ENCODE peak calls at places on chromosomes 13 and 19, in nine cellular contexts. One of them, this sample, is unnamed.

GRCh38 chr13:57044910-57045309 is 95.8 kb upstream of the PRR20A start:
- DNase-seq in cardiac muscle cell: no peak
- DNase-seq in testis: no peak
- DNase-seq in vagina: no peak
- DNase-seq in neural progenitor cell: no peak
- DNase-seq in adipocyte: no peak
- DNase-seq in heart left ventricle: no peak
- DNase-seq in lung: no peak
- DNase-seq in thoracic aorta: no peak
- DNase-seq in this sample: no peak

GRCh38 chr13:21569686-21570085 is 34.3 kb downstream of the MICU2 start:
- DNase-seq in cardiac muscle cell: no peak
- DNase-seq in lung: no peak
- DNase-seq in heart left ventricle: no peak
- DNase-seq in thoracic aorta: no peak
- DNase-seq in testis: no peak
- DNase-seq in neural progenitor cell: no peak
- DNase-seq in adipocyte: no peak
- DNase-seq in vagina: no peak
- DNase-seq in this sample: no peak

GRCh38 chr19:29260477-29261317 is 47.7 kb upstream of the UQCRFS1 start:
- DNase-seq in cardiac muscle cell: peak; percentile 40
- DNase-seq in vagina: no peak
- DNase-seq in adipocyte: peak; percentile 4
- DNase-seq in testis: peak; percentile 60
- DNase-seq in lung: no peak
- DNase-seq in thoracic aorta: no peak
- DNase-seq in neural progenitor cell: peak; percentile 74
- DNase-seq in heart left ventricle: no peak
- DNase-seq in this sample: peak; percentile 14

GRCh38 chr19:12866416-12867119 is 14.7 kb downstream of the DNASE2 start:
- DNase-seq in heart left ventricle: no peak
- DNase-seq in adipocyte: no peak
- DNase-seq in neural progenitor cell: peak; percentile 20
- DNase-seq in vagina: no peak
- DNase-seq in cardiac muscle cell: no peak
- DNase-seq in lung: no peak
- DNase-seq in thoracic aorta: no peak
- DNase-seq in testis: no peak
- DNase-seq in this sample: no peak

GRCh38 chr13:37657134-37657533 is 58.6 kb upstream of the POSTN start:
- DNase-seq in neural progenitor cell: no peak
- DNase-seq in thoracic aorta: no peak
- DNase-seq in adipocyte: peak; percentile 31
- DNase-seq in heart left ventricle: no peak
- DNase-seq in vagina: no peak
- DNase-seq in lung: no peak
- DNase-seq in cardiac muscle cell: peak; percentile 36
- DNase-seq in testis: no peak
- DNase-seq in this sample: no peak

GRCh38 chr13:66887088-66887487 is 343.0 kb downstream of the PCDH9 start:
- DNase-seq in thoracic aorta: no peak
- DNase-seq in neural progenitor cell: no peak
- DNase-seq in lung: no peak
- DNase-seq in adipocyte: no peak
- DNase-seq in vagina: no peak
- DNase-seq in testis: no peak
- DNase-seq in heart left ventricle: no peak
- DNase-seq in cardiac muscle cell: peak; percentile 65
- DNase-seq in this sample: no peak

GRCh38 chr13:32211788-32212187 is 103.4 kb downstream of the ZAR1L start:
- DNase-seq in thoracic aorta: no peak
- DNase-seq in testis: no peak
- DNase-seq in heart left ventricle: no peak
- DNase-seq in vagina: no peak
- DNase-seq in adipocyte: peak; percentile 83
- DNase-seq in neural progenitor cell: no peak
- DNase-seq in lung: no peak
- DNase-seq in cardiac muscle cell: peak; percentile 86
- DNase-seq in this sample: no peak

GRCh38 chr19:4295972-4296771 is 6.0 kb downstream of the TMIGD2 start:
- DNase-seq in thoracic aorta: no peak
- DNase-seq in testis: no peak
- DNase-seq in heart left ventricle: no peak
- DNase-seq in adipocyte: no peak
- DNase-seq in cardiac muscle cell: peak; percentile 45
- DNase-seq in neural progenitor cell: no peak
- DNase-seq in vagina: no peak
- DNase-seq in lung: no peak
- DNase-seq in this sample: no peak

GRCh38 chr13:44176173-44176572 is 197.5 kb upstream of the SERP2 start:
- DNase-seq in neural progenitor cell: no peak
- DNase-seq in vagina: no peak
- DNase-seq in cardiac muscle cell: no peak
- DNase-seq in adipocyte: no peak
- DNase-seq in testis: no peak
- DNase-seq in thoracic aorta: no peak
- DNase-seq in lung: no peak
- DNase-seq in heart left ventricle: no peak
- DNase-seq in this sample: no peak

GRCh38 chr19:58453743-58454142 is 2.3 kb downstream of the ZNF324B start:
- DNase-seq in heart left ventricle: no peak
- DNase-seq in testis: no peak
- DNase-seq in lung: no peak
- DNase-seq in cardiac muscle cell: no peak
- DNase-seq in thoracic aorta: no peak
- DNase-seq in vagina: no peak
- DNase-seq in adipocyte: no peak
- DNase-seq in neural progenitor cell: no peak
- DNase-seq in this sample: no peak

GRCh38 chr13:45807520-45808099 is 43.9 kb downstream of the SIAH3 start:
- DNase-seq in vagina: no peak
- DNase-seq in adipocyte: peak; percentile 43
- DNase-seq in cardiac muscle cell: peak; percentile 56
- DNase-seq in thoracic aorta: no peak
- DNase-seq in neural progenitor cell: peak; percentile 62
- DNase-seq in testis: peak; percentile 53
- DNase-seq in heart left ventricle: no peak
- DNase-seq in lung: no peak
- DNase-seq in this sample: no peak

GRCh38 chr19:1064661-1065605 is 2.0 kb upstream of the ARHGAP45 start:
- DNase-seq in testis: peak; percentile 61
- DNase-seq in neural progenitor cell: peak; percentile 87
- DNase-seq in cardiac muscle cell: peak; percentile 72
- DNase-seq in lung: peak; percentile 71
- DNase-seq in thoracic aorta: no peak
- DNase-seq in adipocyte: peak; percentile 81
- DNase-seq in vagina: no peak
- DNase-seq in heart left ventricle: peak; percentile 80
- DNase-seq in this sample: peak; percentile 77

GRCh38 chr19:35757231-35757748 is 461 bp upstream of the HSPB6 start:
- DNase-seq in thoracic aorta: peak; percentile 76
- DNase-seq in vagina: no peak
- DNase-seq in neural progenitor cell: peak; percentile 66
- DNase-seq in cardiac muscle cell: peak; percentile 98
- DNase-seq in heart left ventricle: peak; percentile 90
- DNase-seq in adipocyte: peak; percentile 95
- DNase-seq in lung: peak; percentile 59
- DNase-seq in testis: peak; percentile 91
- DNase-seq in this sample: peak; percentile 86

GRCh38 chr19:45876411-45877197 is 9.3 kb downstream of the IRF2BP1 start:
- DNase-seq in cardiac muscle cell: peak; percentile 75
- DNase-seq in testis: no peak
- DNase-seq in adipocyte: peak; percentile 27
- DNase-seq in heart left ventricle: peak; percentile 73
- DNase-seq in vagina: no peak
- DNase-seq in lung: no peak
- DNase-seq in thoracic aorta: no peak
- DNase-seq in neural progenitor cell: peak; percentile 61
- DNase-seq in this sample: peak; percentile 74

GRCh38 chr13:113813749-113814434 is 50.0 kb downstream of the GAS6 start:
- DNase-seq in adipocyte: no peak
- DNase-seq in heart left ventricle: peak; percentile 60
- DNase-seq in thoracic aorta: no peak
- DNase-seq in cardiac muscle cell: peak; percentile 87
- DNase-seq in vagina: no peak
- DNase-seq in neural progenitor cell: no peak
- DNase-seq in lung: no peak
- DNase-seq in testis: peak; percentile 86
- DNase-seq in this sample: no peak

GRCh38 chr19:55283548-55284393 is at the start of gene BRSK1:
- DNase-seq in testis: peak; percentile 43
- DNase-seq in vagina: no peak
- DNase-seq in adipocyte: peak; percentile 87
- DNase-seq in cardiac muscle cell: peak; percentile 70
- DNase-seq in heart left ventricle: no peak
- DNase-seq in lung: no peak
- DNase-seq in thoracic aorta: no peak
- DNase-seq in neural progenitor cell: peak; percentile 92
- DNase-seq in this sample: no peak

GRCh38 chr13:51731759-51732158 is 72.2 kb downstream of the DHRS12 start:
- DNase-seq in testis: no peak
- DNase-seq in vagina: no peak
- DNase-seq in thoracic aorta: no peak
- DNase-seq in neural progenitor cell: no peak
- DNase-seq in heart left ventricle: no peak
- DNase-seq in lung: no peak
- DNase-seq in adipocyte: peak; percentile 75
- DNase-seq in cardiac muscle cell: peak; percentile 82
- DNase-seq in this sample: no peak

GRCh38 chr13:33194820-33195692 is 90.5 kb downstream of the STARD13 start:
- DNase-seq in cardiac muscle cell: peak; percentile 96
- DNase-seq in adipocyte: peak; percentile 92
- DNase-seq in thoracic aorta: peak; percentile 29
- DNase-seq in lung: no peak
- DNase-seq in vagina: no peak
- DNase-seq in neural progenitor cell: no peak
- DNase-seq in heart left ventricle: no peak
- DNase-seq in testis: no peak
- DNase-seq in this sample: no peak

GRCh38 chr13:53074119-53074518 is 45.5 kb downstream of the OLFM4 start:
- DNase-seq in heart left ventricle: no peak
- DNase-seq in neural progenitor cell: no peak
- DNase-seq in vagina: no peak
- DNase-seq in testis: no peak
- DNase-seq in thoracic aorta: no peak
- DNase-seq in lung: no peak
- DNase-seq in adipocyte: no peak
- DNase-seq in cardiac muscle cell: no peak
- DNase-seq in this sample: no peak

GRCh38 chr19:49342291-49342721 is 7.1 kb downstream of the CD37 start:
- DNase-seq in thoracic aorta: no peak
- DNase-seq in lung: no peak
- DNase-seq in adipocyte: no peak
- DNase-seq in cardiac muscle cell: no peak
- DNase-seq in vagina: no peak
- DNase-seq in neural progenitor cell: no peak
- DNase-seq in heart left ventricle: no peak
- DNase-seq in testis: no peak
- DNase-seq in this sample: no peak

GRCh38 chr19:18840288-18841260 is 8.8 kb downstream of the UPF1 start:
- DNase-seq in cardiac muscle cell: no peak
- DNase-seq in testis: no peak
- DNase-seq in vagina: no peak
- DNase-seq in neural progenitor cell: no peak
- DNase-seq in lung: no peak
- DNase-seq in adipocyte: no peak
- DNase-seq in thoracic aorta: no peak
- DNase-seq in heart left ventricle: peak; percentile 44
- DNase-seq in this sample: no peak

GRCh38 chr13:97268772-97269171 is 46.6 kb downstream of the MBNL2 start:
- DNase-seq in heart left ventricle: no peak
- DNase-seq in testis: no peak
- DNase-seq in thoracic aorta: no peak
- DNase-seq in neural progenitor cell: no peak
- DNase-seq in cardiac muscle cell: peak; percentile 60
- DNase-seq in adipocyte: no peak
- DNase-seq in vagina: no peak
- DNase-seq in lung: no peak
- DNase-seq in this sample: no peak
- H3K4me1 ChIP-seq in heart left ventricle: peaks cover 86% of the 10 kb centered on the region
- H3K4me1 ChIP-seq in testis: peaks cover 16% of the 10 kb centered on the region
- H3K4me1 ChIP-seq in thoracic aorta: peaks cover 68% of the 10 kb centered on the region
- H3K4me1 ChIP-seq in neural progenitor cell: peaks cover 19% of the 10 kb centered on the region
- H3K4me1 ChIP-seq in cardiac muscle cell: peaks cover 19% of the 10 kb centered on the region
- H3K4me1 ChIP-seq in adipocyte: peaks cover 32% of the 10 kb centered on the region
- H3K4me1 ChIP-seq in vagina: peaks cover 82% of the 10 kb centered on the region
- H3K4me1 ChIP-seq in lung: peaks cover 32% of the 10 kb centered on the region
- H3K4me1 ChIP-seq in this sample: peaks cover 1% of the 10 kb centered on the region

GRCh38 chr13:62207388-62207787 is 791.7 kb upstream of the PCDH20 start:
- DNase-seq in neural progenitor cell: no peak
- DNase-seq in cardiac muscle cell: no peak
- DNase-seq in adipocyte: no peak
- DNase-seq in lung: no peak
- DNase-seq in thoracic aorta: no peak
- DNase-seq in vagina: no peak
- DNase-seq in heart left ventricle: no peak
- DNase-seq in testis: no peak
- DNase-seq in this sample: no peak
- H3K4me1 ChIP-seq in neural progenitor cell: no peaks in the 10 kb centered on the region
- H3K4me1 ChIP-seq in cardiac muscle cell: no peaks in the 10 kb centered on the region
- H3K4me1 ChIP-seq in adipocyte: no peaks in the 10 kb centered on the region
- H3K4me1 ChIP-seq in lung: no peaks in the 10 kb centered on the region
- H3K4me1 ChIP-seq in thoracic aorta: no peaks in the 10 kb centered on the region
- H3K4me1 ChIP-seq in vagina: no peaks in the 10 kb centered on the region
- H3K4me1 ChIP-seq in heart left ventricle: no peaks in the 10 kb centered on the region
- H3K4me1 ChIP-seq in testis: no peaks in the 10 kb centered on the region
- H3K4me1 ChIP-seq in this sample: no peaks in the 10 kb centered on the region

GRCh38 chr19:11238041-11238440 is 1.4 kb upstream of the ANGPTL8 start:
- DNase-seq in cardiac muscle cell: no peak
- DNase-seq in lung: no peak
- DNase-seq in vagina: no peak
- DNase-seq in neural progenitor cell: no peak
- DNase-seq in testis: no peak
- DNase-seq in adipocyte: no peak
- DNase-seq in thoracic aorta: no peak
- DNase-seq in heart left ventricle: no peak
- DNase-seq in this sample: no peak
- H3K4me1 ChIP-seq in cardiac muscle cell: no peaks in the 10 kb centered on the region
- H3K4me1 ChIP-seq in lung: no peaks in the 10 kb centered on the region
- H3K4me1 ChIP-seq in vagina: no peaks in the 10 kb centered on the region
- H3K4me1 ChIP-seq in neural progenitor cell: no peaks in the 10 kb centered on the region
- H3K4me1 ChIP-seq in testis: peaks cover 1% of the 10 kb centered on the region
- H3K4me1 ChIP-seq in adipocyte: peaks cover 10% of the 10 kb centered on the region
- H3K4me1 ChIP-seq in thoracic aorta: no peaks in the 10 kb centered on the region
- H3K4me1 ChIP-seq in heart left ventricle: peaks cover 1% of the 10 kb centered on the region
- H3K4me1 ChIP-seq in this sample: no peaks in the 10 kb centered on the region

DNA sequence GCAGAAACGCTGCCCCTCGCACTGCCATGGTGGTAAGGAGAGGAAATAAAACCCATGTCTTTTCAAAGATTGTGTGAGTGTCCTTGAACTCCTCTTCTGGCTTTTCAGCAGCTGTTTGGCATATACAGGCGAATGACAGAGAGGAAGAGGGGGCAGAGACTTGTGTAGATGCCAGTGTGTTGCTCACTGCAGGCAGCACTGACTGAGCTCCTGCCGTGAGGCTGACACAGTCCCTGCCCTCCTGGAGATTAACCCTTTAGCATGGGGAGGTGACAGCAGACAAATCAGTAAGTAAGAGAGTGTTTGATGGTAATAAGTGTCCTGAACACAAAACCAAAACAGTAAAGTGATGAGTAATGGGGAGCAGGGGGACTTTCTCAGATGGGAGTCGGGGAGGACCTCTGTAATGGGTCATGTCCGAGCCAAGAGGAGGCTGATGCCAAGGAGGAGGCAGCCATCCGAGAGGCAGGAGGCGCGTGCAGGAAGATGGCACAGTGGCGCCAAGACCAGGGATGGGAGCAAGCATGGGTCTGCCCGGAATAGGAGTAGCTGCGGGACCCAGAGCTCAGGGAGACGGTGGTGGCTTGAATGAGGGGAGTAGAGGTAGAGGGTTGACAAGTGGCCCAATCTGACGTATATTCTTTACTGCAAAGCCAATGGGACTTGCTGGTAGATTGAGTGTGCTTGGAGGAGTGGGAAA is 182.2 kb downstream of the FOXO1 start:
- DNase-seq in adipocyte: no peak
- DNase-seq in thoracic aorta: no peak
- DNase-seq in heart left ventricle: no peak
- DNase-seq in cardiac muscle cell: no peak
- DNase-seq in testis: no peak
- DNase-seq in vagina: no peak
- DNase-seq in neural progenitor cell: no peak
- DNase-seq in lung: no peak
- DNase-seq in this sample: no peak
- H3K4me1 ChIP-seq in adipocyte: peaks cover under 1% of the 10 kb centered on the region
- H3K4me1 ChIP-seq in thoracic aorta: no peaks in the 10 kb centered on the region
- H3K4me1 ChIP-seq in heart left ventricle: peaks cover 12% of the 10 kb centered on the region
- H3K4me1 ChIP-seq in cardiac muscle cell: peaks cover 9% of the 10 kb centered on the region
- H3K4me1 ChIP-seq in testis: peaks cover 11% of the 10 kb centered on the region
- H3K4me1 ChIP-seq in vagina: no peaks in the 10 kb centered on the region
- H3K4me1 ChIP-seq in neural progenitor cell: peaks cover 4% of the 10 kb centered on the region
- H3K4me1 ChIP-seq in lung: no peaks in the 10 kb centered on the region
- H3K4me1 ChIP-seq in this sample: peaks cover 2% of the 10 kb centered on the region